ENCODE peak calls at places on chromosomes 7 and 10, in five cellular contexts. J is body of pancreas, M is astrocyte, P is astrocyte of the spinal cord, A is occipital lobe. Q is an unnamed sample.

GRCh38 chr10:112565434-112566053 is 118.5 kb downstream of the VTI1A start:
- DNase-seq in J (peak), M (peak), P (peak), A (peak), Q (peak)

GRCh38 chr10:121155742-121156141 is 304.6 kb downstream of the WDR11 start:
- DNase-seq in J (peak), M (no peak), P (no peak), A (no peak), Q (no peak)

GRCh38 chr10:31645786-31646185 is 282.8 kb downstream of the ARHGAP12 start:
- DNase-seq in J (no peak), M (peak), P (peak), A (no peak), Q (no peak)

GRCh38 chr10:14583252-14583651 is 191.4 kb downstream of the FAM107B start:
- DNase-seq in J (no peak), M (no peak), P (no peak), A (no peak), Q (no peak)

GRCh38 chr7:84697506-84697905 is 489.4 kb downstream of the SEMA3D start:
- DNase-seq in J (no peak), M (peak), P (peak), A (no peak), Q (peak)

GRCh38 chr7:158587425-158588084 is at the start of gene PTPRN2:
- DNase-seq in J (peak), M (peak), P (peak), A (peak), Q (peak)

GRCh38 chr10:70494536-70494935 is 16.0 kb downstream of the PALD1 start:
- DNase-seq in J (no peak), M (no peak), P (no peak), A (no peak), Q (no peak)

GRCh38 chr7:75966209-75966961 is 28.0 kb downstream of the TMEM120A start:
- DNase-seq in J (no peak), M (peak), P (no peak), A (no peak), Q (no peak)

GRCh38 chr7:114405427-114405826 is 9.2 kb upstream of the FOXP2 start:
- DNase-seq in J (no peak), M (no peak), P (peak), A (no peak), Q (no peak)

GRCh38 chr10:89502556-89502955 is 32.8 kb downstream of the SLC16A12 start:
- DNase-seq in J (peak), M (peak), P (peak), A (no peak), Q (peak)

GRCh38 chr10:124087672-124088634 is 5.4 kb downstream of the CHST15 start:
- DNase-seq in J (peak), M (peak), P (no peak), A (peak), Q (no peak)

GRCh38 chr7:130393799-130394411 is 13.6 kb downstream of the CPA1 start:
- DNase-seq in J (no peak), M (no peak), P (no peak), A (no peak), Q (no peak)

GRCh38 chr7:102434039-102434481 is 685 bp downstream of the ORAI2 start:
- DNase-seq in J (no peak), M (no peak), P (peak), A (no peak), Q (peak)

GRCh38 chr7:102834999-102835398 is 77.8 kb upstream of the LRRC17 start:
- DNase-seq in J (no peak), M (peak), P (peak), A (no peak), Q (peak)

GRCh38 chr7:84196007-84196551 is 1.5 kb upstream of the SEMA3A start:
- DNase-seq in J (no peak), M (peak), P (peak), A (peak), Q (peak)

GRCh38 chr10:110525349-110526260 is 27.9 kb downstream of the DUSP5 start:
- DNase-seq in J (no peak), M (peak), P (no peak), A (no peak), Q (peak)

GRCh38 chr7:75653651-75654050 is 85.1 kb downstream of the HIP1 start:
- DNase-seq in J (no peak), M (no peak), P (no peak), A (no peak), Q (no peak)

GRCh38 chr7:144513332-144513731 is 109.8 kb upstream of the NOBOX start:
- DNase-seq in J (peak), M (no peak), P (no peak), A (no peak), Q (no peak)

GRCh38 chr10:97412891-97413304 is 11.8 kb upstream of the RRP12 start:
- DNase-seq in J (no peak), M (no peak), P (no peak), A (no peak), Q (no peak)

GRCh38 chr7:18976715-18977466 is 140.5 kb downstream of the TWIST1 start:
- DNase-seq in J (no peak), M (peak), P (no peak), A (no peak), Q (no peak)

GRCh38 chr10:34802692-34803091 is 12.4 kb downstream of the PARD3 start:
- DNase-seq in J (no peak), M (no peak), P (no peak), A (no peak), Q (no peak)

GRCh38 chr7:30321089-30321991 is 36.9 kb downstream of the ZNRF2 start:
- DNase-seq in J (no peak), M (no peak), P (peak), A (no peak), Q (no peak)

GRCh38 chr7:157702311-157703023 is 365.7 kb downstream of the DNAJB6 start:
- DNase-seq in J (no peak), M (no peak), P (no peak), A (no peak), Q (no peak)

GRCh38 chr10:127195571-127196226 is 692 bp downstream of the INSYN2A start:
- DNase-seq in J (no peak), M (peak), P (peak), A (no peak), Q (peak)

Q was measured in IMR-90.